ENCODE peak calls at places on chromosomes 11 and 22, in six cellular contexts. H is HepG2, A is Karpas-422, B is SJSA1, M is AG04449, T is foreskin fibroblast. E is an unnamed sample.

GRCh38 chr11:92111291-92111690 is 113.3 kb upstream of the FAT3 start:
- DNase-seq in H (no peak), M (no peak), B (no peak), T (no peak), A (no peak), E (no peak)

GRCh38 chr11:129190087-129190486 is 2.0 kb downstream of the ARHGAP32 start:
- DNase-seq in A (no peak), T (peak), B (no peak), H (no peak), M (no peak), E (no peak)

GRCh38 chr22:50674606-50675552 is 2.3 kb downstream of the SHANK3 start:
- DNase-seq in T (peak), H (peak), A (no peak), B (no peak), M (no peak), E (no peak)

GRCh38 chr22:22397292-22397870 is 111.2 kb downstream of the ZNF280B start:
- DNase-seq in T (peak), A (no peak), M (no peak), H (peak), B (no peak), E (no peak)

GRCh38 chr11:110527146-110527545 is 97.4 kb downstream of the FDX1 start:
- DNase-seq in A (no peak), H (no peak), B (no peak), M (no peak), T (peak), E (no peak)

GRCh38 chr11:66119348-66120133 is 49.5 kb downstream of the PACS1 start:
- DNase-seq in T (peak), H (peak), B (peak), A (no peak), M (peak), E (peak)

GRCh38 chr11:65931773-65932557 is 12.7 kb downstream of the DRAP1 start:
- DNase-seq in H (no peak), T (peak), M (no peak), B (no peak), A (no peak), E (no peak)

GRCh38 chr11:57205046-57205671 is 23.4 kb downstream of the LRRC55 start:
- DNase-seq in M (peak), A (no peak), H (no peak), T (peak), B (peak), E (no peak)

GRCh38 chr11:55854704-55855103 is 16.2 kb downstream of the OR5D16 start:
- DNase-seq in A (no peak), T (no peak), B (no peak), H (no peak), M (no peak), E (no peak)

GRCh38 chr11:34426766-34427170 is 12.0 kb upstream of the CAT start:
- DNase-seq in A (no peak), B (peak), H (no peak), T (peak), M (no peak), E (peak)

GRCh38 chr11:78560066-78560597 is 14.5 kb downstream of the NARS2 start:
- DNase-seq in B (peak), H (no peak), A (no peak), M (no peak), T (no peak), E (no peak)

GRCh38 chr11:59552844-59553243 is 41.5 kb downstream of the OR4D9 start:
- DNase-seq in A (no peak), B (no peak), T (no peak), M (no peak), H (no peak), E (no peak)

GRCh38 chr22:42621505-42622002 is 6.9 kb upstream of the POLDIP3 start:
- DNase-seq in H (peak), T (peak), A (peak), M (no peak), B (peak), E (no peak)

GRCh38 chr11:120608760-120609211 is 97.2 kb downstream of the GRIK4 start:
- DNase-seq in M (no peak), T (peak), H (no peak), A (no peak), B (no peak), E (no peak)

GRCh38 chr22:46905834-46906233 is 143.4 kb downstream of the TBC1D22A start:
- DNase-seq in M (no peak), B (no peak), A (no peak), T (no peak), H (no peak), E (no peak)

GRCh38 chr11:67507242-67507890 is 596 bp downstream of the CDK2AP2 start:
- DNase-seq in H (no peak), M (no peak), T (peak), B (no peak), A (peak), E (no peak)

GRCh38 chr11:1570896-1571759 is 943 bp downstream of the DUSP8 start:
- DNase-seq in M (no peak), B (no peak), A (peak), H (no peak), T (no peak), E (no peak)

GRCh38 chr22:27424319-27424718 is 377.2 kb downstream of the MN1 start:
- DNase-seq in M (no peak), A (no peak), H (no peak), B (no peak), T (peak), E (no peak)

GRCh38 chr11:18527512-18527911 is 770 bp upstream of the TSG101 start:
- DNase-seq in T (peak), H (no peak), A (peak), B (peak), M (no peak), E (no peak)

GRCh38 chr11:130314184-130314748 is 451 bp downstream of the ZBTB44 start:
- DNase-seq in T (peak), H (peak), A (peak), B (peak), M (no peak), E (no peak)

GRCh38 chr11:128764617-128765095 is 70.8 kb downstream of the FLI1 start:
- DNase-seq in T (no peak), H (no peak), B (no peak), A (no peak), M (no peak), E (no peak)

GRCh38 chr11:1750481-1750839 is at the start of gene IFITM10:
- DNase-seq in M (no peak), T (peak), A (no peak), H (no peak), B (peak), E (no peak)

GRCh38 chr11:35717520-35717919 is 54.9 kb downstream of the TRIM44 start:
- DNase-seq in H (no peak), A (no peak), B (no peak), T (no peak), M (no peak), E (no peak)

GRCh38 chr11:125724125-125724524 is 22.0 kb upstream of the PATE1 start:
- DNase-seq in B (no peak), M (no peak), H (peak), T (no peak), A (peak), E (no peak)

GRCh38 chr22:32208681-32209080 is 3.8 kb upstream of the RFPL2 start:
- DNase-seq in T (no peak), M (no peak), B (no peak), A (no peak), H (no peak), E (no peak)

GRCh38 chr11:3109921-3110706 is 52.9 kb upstream of the CARS1 start:
- DNase-seq in B (peak), H (peak), M (no peak), T (peak), A (peak), E (no peak)

GRCh38 chr11:60235318-60235717 is 7.6 kb downstream of the MS4A4E start:
- DNase-seq in T (no peak), B (no peak), H (no peak), M (no peak), A (no peak), E (no peak)

GRCh38 chr11:96486890-96487633 is 97.2 kb downstream of the JRKL start:
- DNase-seq in B (peak), T (no peak), M (no peak), H (peak), A (no peak), E (peak)

DNA sequence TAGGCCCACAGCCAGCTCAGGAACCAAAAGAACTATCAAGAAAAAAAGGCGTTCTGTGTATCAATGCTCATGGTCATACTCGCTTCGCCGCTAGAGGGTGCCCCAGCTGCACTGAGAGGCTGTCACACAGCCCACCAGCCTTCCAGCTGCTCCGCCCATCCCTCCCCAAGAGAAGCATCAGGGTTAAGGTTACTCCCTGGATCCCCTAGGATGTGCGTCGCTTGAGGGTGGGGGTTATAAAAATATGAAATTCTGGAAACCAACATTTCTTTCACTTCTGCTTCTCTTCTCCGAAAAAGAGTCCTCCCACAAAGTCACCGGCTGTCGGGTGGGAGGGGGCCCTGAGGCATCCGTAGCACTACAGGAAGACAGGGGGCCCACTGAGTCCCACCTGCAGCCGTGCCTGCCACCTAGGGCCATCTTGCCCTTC is 1.7 kb downstream of the CBX6 start:
- DNase-seq in A (peak), T (peak), H (peak), B (peak), M (no peak), E (peak)
- H3K4me3 ChIP-seq in A (peak), T (peak), H (no peak), B (no peak), M (peak), E (peak)

DNA sequence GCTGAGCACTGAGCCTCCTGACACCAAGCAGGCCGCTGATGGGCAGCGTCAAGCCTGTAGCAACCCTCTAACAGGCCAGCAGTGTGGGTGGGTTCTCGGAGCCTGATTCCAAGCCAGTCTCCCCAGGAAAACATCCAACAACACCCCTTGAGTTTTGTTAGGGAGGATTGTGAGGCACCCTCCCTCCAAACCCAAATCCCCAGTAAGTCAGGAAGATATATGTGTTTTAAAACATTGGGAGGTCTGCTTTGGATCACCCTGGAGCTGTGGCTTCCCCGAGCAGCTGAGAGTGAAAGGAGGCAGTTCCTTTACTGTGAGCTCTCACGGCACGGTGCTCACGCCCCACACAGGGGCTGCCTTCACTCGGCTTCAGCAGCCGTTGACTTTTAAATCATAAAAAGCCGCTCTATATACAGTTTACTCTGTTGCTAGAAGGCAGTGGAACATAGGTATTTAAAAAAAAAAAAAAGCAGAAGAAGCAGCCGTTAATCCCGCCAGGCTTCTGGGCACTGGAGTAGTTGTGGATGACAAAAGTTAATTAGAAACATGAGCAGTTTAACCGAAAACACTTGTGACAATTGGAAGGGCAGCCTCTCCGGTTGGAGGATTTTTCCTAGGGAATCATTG is 218.6 kb downstream of the NAV2 start:
- DNase-seq in H (no peak), T (peak), A (no peak), B (peak), M (no peak), E (no peak)
- H3K4me3 ChIP-seq in H (no peak), T (peak), A (no peak), B (peak), M (peak), E (peak)

GRCh38 chr11:121741316-121741715 is 288.5 kb upstream of the SORL1-AS1 start:
- DNase-seq in T (peak), H (no peak), B (no peak), M (no peak), A (no peak), E (no peak)
- H3K4me3 ChIP-seq in T (no peak), H (no peak), B (no peak), M (no peak), A (no peak), E (no peak)

GRCh38 chr11:109363682-109364081 is 58.3 kb upstream of the C11orf87 start:
- DNase-seq in T (no peak), B (no peak), A (no peak), M (no peak), H (no peak), E (no peak)

GRCh38 chr11:109364851-109365250 is 57.1 kb upstream of the C11orf87 start:
- DNase-seq in H (no peak), T (no peak), A (no peak), B (no peak), M (no peak), E (no peak)

GRCh38 chr11:109362059-109362458 is 59.9 kb upstream of the C11orf87 start:
- DNase-seq in A (no peak), H (no peak), T (peak), M (no peak), B (no peak), E (no peak)
- H3K4me3 ChIP-seq in A (no peak), H (no peak), T (no peak), M (no peak), B (no peak), E (no peak)

DNA sequence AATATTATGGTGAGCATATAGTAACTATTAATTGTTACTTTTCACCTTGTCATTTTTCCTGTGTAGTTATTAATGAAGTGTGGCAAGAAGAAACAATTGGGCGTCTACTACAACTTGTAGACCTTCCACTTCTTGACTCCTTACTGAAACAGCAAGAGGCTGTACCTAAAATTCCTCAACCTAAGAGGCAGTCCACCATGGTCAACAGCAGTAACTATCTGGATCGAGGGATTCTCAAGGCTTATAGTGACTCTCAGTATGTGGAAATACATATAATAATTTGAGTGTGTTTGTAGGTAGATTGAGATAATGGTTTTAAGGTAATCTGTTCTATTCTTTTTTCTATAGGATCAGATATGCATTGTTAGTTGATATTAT is 10.8 kb upstream of the TCP11L1 start:
- DNase-seq in B (no peak), A (no peak), M (no peak), T (no peak), H (no peak), E (no peak)
- H3K4me3 ChIP-seq in B (no peak), A (no peak), M (no peak), T (no peak), H (no peak), E (no peak)

GRCh38 chr11:64244966-64245365 is 1.8 kb downstream of the PPP1R14B start:
- DNase-seq in T (no peak), B (no peak), A (peak), M (no peak), H (no peak), E (no peak)
- H3K4me3 ChIP-seq in T (peak), B (peak), A (peak), M (peak), H (peak), E (peak)

GRCh38 chr22:18031670-18032454 is 7.5 kb upstream of the MICAL3 start:
- DNase-seq in H (no peak), M (peak), B (peak), A (peak), T (peak), E (peak)
- H3K4me3 ChIP-seq in H (no peak), M (no peak), B (no peak), A (no peak), T (no peak), E (no peak)